ENCODE peak calls at places on chromosomes 16 and 17, in ten cellular contexts. V is T-helper 17 cell; T is Right ventricle myocardium inferior; H is activated naive CD8-positive, alpha-beta T cell treated with anti-CD3 and anti-CD28 coated beads, Interleukin-2, amount 50 U/mL, for 24 hours; N is activated CD8-positive, alpha-beta T cell treated with anti-CD3 and anti-CD28 coated beads, Interleukin-2, amount 10 ng/mL, durations not matched to agents 7 days and 5 days; S is left lobe of liver; U is HCT116; D is T-cell; M is heart right ventricle; R is upper lobe of left lung. P is an unnamed sample.

GRCh38 chr17:2482218-2482617 is 29.5 kb downstream of the METTL16 start:
- ATAC-seq in V (peak; percentile 88), T (no peak), H (no peak), N (peak; percentile 27), S (no peak), U (no peak), D (peak; percentile 54), M (no peak), R (no peak), P (no peak)

GRCh38 chr17:39027440-39028035 is 60.3 kb upstream of the FBXO47 start:
- ATAC-seq in V (no peak), T (peak; percentile 71), H (no peak), N (no peak), S (peak; percentile 87), U (peak; percentile 25), D (no peak), M (peak; percentile 68), R (peak; percentile 49), P (peak; percentile 20)

GRCh38 chr17:42852351-42852750 is 1.4 kb downstream of the AOC3 start:
- ATAC-seq in V (no peak), T (no peak), H (no peak), N (no peak), S (no peak), U (no peak), D (no peak), M (no peak), R (no peak), P (peak; percentile 20)

GRCh38 chr16:12120331-12120981 is 143.9 kb downstream of the SNX29 start:
- ATAC-seq in V (no peak), T (peak; percentile 80), H (no peak), N (no peak), S (no peak), U (no peak), D (no peak), M (peak; percentile 89), R (no peak), P (peak; percentile 28)

GRCh38 chr16:68388124-68388523 is 60.2 kb downstream of the SMPD3 start:
- ATAC-seq in V (no peak), T (peak; percentile 33), H (peak; percentile 11), N (no peak), S (peak; percentile 73), U (no peak), D (no peak), M (no peak), R (no peak), P (no peak)

GRCh38 chr17:65750678-65751077 is 189.2 kb upstream of the AXIN2 start:
- ATAC-seq in V (peak; percentile 92), T (peak; percentile 83), H (peak; percentile 63), N (peak; percentile 63), S (peak; percentile 93), U (peak; percentile 86), D (peak; percentile 82), M (peak; percentile 86), R (peak; percentile 74), P (peak; percentile 71)

GRCh38 chr17:3639981-3640596 is 3.5 kb downstream of the CTNS start:
- ATAC-seq in V (no peak), T (no peak), H (peak; percentile 26), N (no peak), S (no peak), U (no peak), D (no peak), M (peak; percentile 7), R (no peak), P (no peak)

GRCh38 chr17:80318166-80318565 is 57.5 kb downstream of the RNF213 start:
- ATAC-seq in V (no peak), T (no peak), H (no peak), N (no peak), S (no peak), U (no peak), D (no peak), M (no peak), R (no peak), P (no peak)

GRCh38 chr17:74823176-74823495 is 36.5 kb downstream of the GRIN2C start:
- ATAC-seq in V (no peak), T (peak; percentile 15), H (no peak), N (no peak), S (no peak), U (no peak), D (no peak), M (peak; percentile 14), R (no peak), P (no peak)